ENCODE peak calls at places on chromosomes 6 and 20, in six cellular contexts. W is fibroblast of the aortic adventitia, C is esophagus muscularis mucosa, E is astrocyte of the spinal cord, Z is ovary, D is fibroblast of mammary gland. Y is an unnamed sample.
A peak's percentile ranks its signal among the peaks of the same experiment; 100 is the strongest.

GRCh38 chr20:40489886-40490285 is 199.2 kb downstream of the MAFB start:
- DNase-seq in W (peak; percentile 30), C (no peak), E (peak; percentile 59), Z (no peak), D (peak; percentile 50), Y (no peak)

GRCh38 chr20:62191781-62192559 is 9.1 kb downstream of the MTG2 start:
- DNase-seq in W (no peak), C (no peak), E (no peak), Z (no peak), D (no peak), Y (no peak)

GRCh38 chr6:87909849-87910248 is 137.8 kb upstream of the SPACA1 start:
- DNase-seq in W (peak; percentile 73), C (no peak), E (peak; percentile 93), Z (no peak), D (peak; percentile 89), Y (peak; percentile 10)

GRCh38 chr20:33783256-33783655 is 27.9 kb upstream of the CHMP4B start:
- DNase-seq in W (no peak), C (no peak), E (no peak), Z (no peak), D (no peak), Y (no peak)

GRCh38 chr6:107192739-107193296 is 77.5 kb upstream of the BEND3 start:
- DNase-seq in W (no peak), C (no peak), E (no peak), Z (no peak), D (no peak), Y (no peak)

GRCh38 chr6:158211273-158212055 is 43.3 kb downstream of the GTF2H5 start:
- DNase-seq in W (peak; percentile 66), C (no peak), E (peak; percentile 32), Z (no peak), D (peak; percentile 46), Y (peak; percentile 51)

GRCh38 chr6:109762769-109763450 is 71.8 kb downstream of the FIG4 start:
- DNase-seq in W (peak; percentile 88), C (no peak), E (peak; percentile 32), Z (no peak), D (no peak), Y (peak; percentile 71)

GRCh38 chr6:115159733-115160132 is 816.9 kb upstream of the HS3ST5 start:
- DNase-seq in W (no peak), C (no peak), E (no peak), Z (no peak), D (no peak), Y (no peak)

GRCh38 chr20:47863531-47863930 is 78.2 kb upstream of the SULF2 start:
- DNase-seq in W (no peak), C (no peak), E (no peak), Z (no peak), D (no peak), Y (no peak)

GRCh38 chr6:56947931-56948330 is 7.0 kb upstream of the BEND6 start:
- DNase-seq in W (no peak), C (no peak), E (no peak), Z (no peak), D (no peak), Y (no peak)

GRCh38 chr6:36436466-36436865 is 6.2 kb downstream of the PXT1 start:
- DNase-seq in W (peak; percentile 75), C (no peak), E (peak; percentile 43), Z (no peak), D (peak; percentile 71), Y (no peak)

GRCh38 chr6:143594647-143595046 is 83.1 kb upstream of the PHACTR2 start:
- DNase-seq in W (peak; percentile 47), C (no peak), E (no peak), Z (no peak), D (peak; percentile 55), Y (peak; percentile 65)

GRCh38 chr20:47681977-47682812 is 103.1 kb downstream of the SULF2 start:
- DNase-seq in W (peak; percentile 66), C (no peak), E (no peak), Z (peak; percentile 71), D (peak; percentile 29), Y (peak; percentile 57)

GRCh38 chr20:33852971-33853813 is 42.0 kb downstream of the CHMP4B start:
- DNase-seq in W (no peak), C (no peak), E (no peak), Z (no peak), D (peak; percentile 18), Y (no peak)

GRCh38 chr6:106181664-106182418 is 95.7 kb downstream of the PRDM1 start:
- DNase-seq in W (peak; percentile 74), C (no peak), E (peak; percentile 72), Z (no peak), D (peak; percentile 87), Y (peak; percentile 55)

GRCh38 chr20:34060970-34061369 is 51.1 kb downstream of the EIF2S2 start:
- DNase-seq in W (no peak), C (no peak), E (no peak), Z (no peak), D (no peak), Y (no peak)

GRCh38 chr20:38907918-38908677 is 18.1 kb upstream of the FAM83D start:
- DNase-seq in W (no peak), C (no peak), E (no peak), Z (no peak), D (no peak), Y (no peak)

GRCh38 chr6:106705156-106705555 is 75.8 kb downstream of the QRSL1 start:
- DNase-seq in W (no peak), C (no peak), E (no peak), Z (no peak), D (no peak), Y (no peak)

GRCh38 chr6:147116043-147116442 is 88.2 kb upstream of the STXBP5 start:
- DNase-seq in W (no peak), C (no peak), E (no peak), Z (no peak), D (no peak), Y (no peak)

GRCh38 chr20:3172933-3173581 is at the start of gene LZTS3:
- DNase-seq in W (peak; percentile 22), C (no peak), E (peak; percentile 52), Z (peak; percentile 88), D (peak; percentile 35), Y (peak; percentile 41)

DNA sequence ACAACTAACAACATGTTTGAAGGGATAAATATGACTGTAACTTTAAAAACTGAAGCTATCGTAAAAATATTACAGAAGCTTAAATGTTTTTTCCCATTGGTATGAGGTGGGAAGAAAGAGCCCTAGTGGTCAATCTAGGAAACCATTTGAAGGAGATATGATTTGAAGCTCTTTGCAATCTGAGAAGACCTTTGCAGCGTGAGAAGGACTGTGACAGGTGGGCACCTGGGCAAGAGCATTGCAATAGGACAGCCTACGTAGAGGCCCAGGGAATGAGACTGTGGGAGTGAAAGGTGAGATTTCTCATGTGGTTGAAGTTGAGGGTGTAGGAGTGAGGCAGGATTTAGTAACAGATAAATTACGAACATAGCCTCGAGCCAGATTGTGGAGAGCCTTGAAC is 108.0 kb upstream of the PDE7B start:
- DNase-seq in W (no peak), C (no peak), E (no peak), Z (no peak), D (no peak), Y (no peak)
- TF ChIP-seq CTCF in W (no peak), C (no peak), E (no peak), Z (no peak), D (no peak), Y (no peak)

DNA sequence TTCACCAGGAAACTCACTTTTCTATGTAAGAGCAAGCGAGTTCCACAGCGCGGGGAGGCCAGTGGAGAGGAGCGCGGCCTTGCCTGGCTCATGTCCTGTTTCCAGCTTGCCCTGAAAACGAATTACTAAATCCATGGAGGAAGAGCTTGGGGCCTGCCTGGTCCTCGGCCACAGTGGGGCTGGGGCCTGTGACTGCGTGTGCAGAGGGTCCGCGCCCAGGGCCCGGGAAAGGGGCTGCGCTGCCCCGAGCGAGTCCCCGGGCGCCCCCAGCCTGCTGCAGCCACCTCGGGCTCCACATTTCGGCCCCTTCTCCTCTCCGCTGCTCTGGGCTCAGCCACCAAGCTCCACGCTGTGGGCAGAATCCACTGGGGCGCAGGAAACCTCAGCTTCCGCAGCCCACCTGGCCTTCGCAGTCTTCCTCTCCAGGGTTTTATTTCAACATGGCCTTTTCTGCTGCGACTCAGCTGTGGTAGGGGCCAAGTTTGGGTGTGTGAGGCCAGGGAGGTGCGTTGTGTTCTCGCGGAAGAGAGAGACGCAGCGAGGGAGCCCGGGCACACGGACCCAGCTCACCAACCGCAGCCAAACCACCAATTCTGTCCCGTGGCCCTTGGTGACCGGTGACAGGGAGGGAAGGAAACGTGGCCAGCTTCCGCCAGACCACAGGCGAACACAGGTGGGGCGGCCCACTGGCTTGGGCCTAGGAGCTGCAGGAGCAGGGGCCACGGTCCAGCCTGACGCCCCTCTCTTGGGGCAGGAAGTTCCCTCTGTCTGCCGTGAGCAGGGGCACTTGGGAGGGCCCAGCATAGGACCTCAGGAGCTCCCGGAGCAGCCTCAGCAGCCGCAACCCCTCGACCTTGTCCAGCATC is 211.4 kb downstream of the ERMARD start:
- DNase-seq in W (no peak), C (no peak), E (no peak), Z (no peak), D (no peak), Y (no peak)
- H3K4me3 ChIP-seq in W (no peak overlapping the region), C (peak overlapping the region; percentile 63), E (no peak overlapping the region), Z (no peak overlapping the region), D (no peak overlapping the region), Y (no peak overlapping the region)

DNA sequence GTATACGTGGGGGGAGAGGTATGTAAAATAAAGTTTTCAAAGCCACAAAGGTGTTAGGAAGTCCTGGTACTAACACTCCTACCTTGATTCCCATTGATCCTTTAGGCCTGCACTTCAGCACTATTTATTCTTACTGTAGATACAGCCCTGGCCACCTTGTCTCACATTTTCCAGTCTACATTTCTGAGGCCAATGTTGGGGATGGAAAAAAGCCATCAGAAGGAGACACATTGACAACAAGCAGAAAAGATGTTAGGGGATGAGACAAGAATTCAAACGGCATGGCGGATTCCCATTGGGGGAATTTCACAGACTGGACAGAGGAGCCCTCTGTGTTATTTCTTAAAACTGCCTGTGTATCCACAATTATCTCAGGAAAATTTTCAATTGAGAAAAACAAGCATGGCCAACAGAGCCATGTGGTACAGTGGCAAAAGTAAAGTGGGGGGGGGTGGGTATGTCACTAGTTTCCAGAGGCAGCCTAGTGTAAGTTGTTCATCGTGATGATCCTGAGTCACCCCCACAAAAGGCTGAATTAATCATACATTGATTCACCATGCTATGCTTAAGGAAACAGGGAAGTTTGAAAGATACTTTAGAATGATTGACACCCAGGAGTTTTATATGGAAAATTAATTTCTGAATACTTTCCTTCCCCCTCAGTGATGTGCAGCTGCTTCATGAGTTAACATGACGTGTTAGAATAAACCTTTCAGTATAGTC is 40.5 kb downstream of the RREB1 start:
- DNase-seq in W (peak; percentile 25), C (no peak), E (peak; percentile 45), Z (no peak), D (peak; percentile 85), Y (no peak)
- TF ChIP-seq CTCF in W (no peak), C (no peak), E (no peak), Z (no peak), D (no peak), Y (no peak)

DNA sequence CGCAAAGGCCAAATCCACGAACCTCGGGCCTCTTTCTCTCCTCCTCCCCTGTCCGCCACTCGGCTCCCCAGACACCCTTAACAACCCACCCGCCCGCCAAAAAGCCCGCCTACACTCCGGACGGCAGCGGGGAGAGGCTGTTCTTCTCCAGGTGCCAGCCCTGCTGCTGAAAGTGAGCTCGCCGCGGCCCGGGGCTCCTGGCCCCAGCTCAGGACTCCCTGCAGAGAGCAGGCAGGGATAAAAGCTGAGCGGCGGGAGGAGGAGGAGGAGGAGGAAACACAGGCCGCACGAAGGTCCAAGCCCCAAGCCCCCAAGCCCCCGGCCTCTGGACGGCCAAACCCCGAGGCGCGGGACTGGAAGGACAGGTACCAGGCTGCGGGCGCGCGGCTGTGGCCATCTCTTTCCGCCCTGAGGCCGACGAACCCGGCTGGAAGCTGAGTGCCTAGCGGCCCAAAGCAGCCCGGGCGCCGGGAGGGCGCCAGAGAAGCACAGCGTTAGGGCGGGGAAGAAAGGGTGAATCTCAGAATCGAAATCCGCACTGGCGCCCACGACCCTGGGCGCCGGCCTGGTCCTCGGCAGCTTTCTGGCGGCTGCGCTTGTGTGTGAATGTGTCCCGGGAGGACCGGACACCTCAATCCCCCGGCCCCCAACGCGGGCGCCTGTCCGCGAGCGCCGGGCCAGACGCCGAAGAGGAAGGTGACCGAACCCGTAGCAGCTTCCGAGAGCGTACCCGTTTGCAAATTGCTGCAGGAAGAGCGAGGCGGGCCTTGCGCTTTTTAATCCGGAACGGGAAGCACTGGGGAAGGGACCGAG is 3.2 kb downstream of the NRN1 start:
- DNase-seq in W (no peak), C (peak; percentile 85), E (peak; percentile 22), Z (no peak), D (peak; percentile 62), Y (no peak)
- H3K4me3 ChIP-seq in W (no peak overlapping the region), C (peak overlapping the region; percentile 48), E (peak overlapping the region; percentile 32), Z (peak overlapping the region; percentile 27), D (peak overlapping the region; percentile 68), Y (no peak overlapping the region)

Y was measured in fibroblast of villous mesenchyme.